ENCODE peak calls at places on chromosomes 1 and 21, in nine cellular contexts. Q, G, X, D, A, J, W, S and I are unnamed samples.

GRCh38 chr1:113217447-113218208 is 144.6 kb downstream of the LRIG2 start:
- DNase-seq in Q (no peak), G (peak), X (no peak), D (no peak), A (no peak), J (peak), W (no peak), S (no peak), I (no peak)

GRCh38 chr1:32179193-32179442 is 357 bp upstream of the TXLNA start:
- DNase-seq in Q (no peak), G (no peak), X (no peak), D (no peak), A (no peak), J (no peak), W (no peak), S (no peak), I (no peak)

GRCh38 chr1:10733967-10734366 is 62.5 kb downstream of the CASZ1 start:
- DNase-seq in Q (no peak), G (no peak), X (no peak), D (no peak), A (no peak), J (no peak), W (no peak), S (no peak), I (no peak)

GRCh38 chr1:204465469-204466415 is 28.9 kb downstream of the PIK3C2B start:
- DNase-seq in Q (no peak), G (no peak), X (no peak), D (no peak), A (no peak), J (no peak), W (no peak), S (no peak), I (peak)

GRCh38 chr1:113874017-113874879 is 2.7 kb upstream of the PTPN22 start:
- DNase-seq in Q (no peak), G (peak), X (no peak), D (no peak), A (peak), J (no peak), W (peak), S (no peak), I (no peak)

GRCh38 chr1:158154501-158154900 is 26.2 kb upstream of the CD1D start:
- DNase-seq in Q (no peak), G (no peak), X (no peak), D (no peak), A (no peak), J (no peak), W (no peak), S (no peak), I (no peak)

GRCh38 chr1:151512801-151513625 is 1.8 kb downstream of the CGN start:
- DNase-seq in Q (no peak), G (peak), X (peak), D (peak), A (no peak), J (no peak), W (no peak), S (no peak), I (no peak)

GRCh38 chr1:24094554-24094953 is 17.4 kb downstream of the MYOM3 start:
- DNase-seq in Q (no peak), G (no peak), X (no peak), D (no peak), A (no peak), J (no peak), W (no peak), S (no peak), I (no peak)

GRCh38 chr21:31203371-31204054 is 140.5 kb downstream of the TIAM1 start:
- DNase-seq in Q (no peak), G (no peak), X (no peak), D (no peak), A (peak), J (no peak), W (peak), S (no peak), I (no peak)

GRCh38 chr21:35927262-35927661 is 133.1 kb downstream of the SETD4 start:
- DNase-seq in Q (no peak), G (no peak), X (no peak), D (no peak), A (no peak), J (no peak), W (no peak), S (no peak), I (no peak)

GRCh38 chr1:155022927-155023236 is 10.7 kb downstream of the DCST2 start:
- DNase-seq in Q (no peak), G (peak), X (no peak), D (no peak), A (no peak), J (no peak), W (no peak), S (no peak), I (peak)

GRCh38 chr1:37931148-37931492 is 15.7 kb downstream of the INPP5B start:
- DNase-seq in Q (no peak), G (no peak), X (no peak), D (no peak), A (no peak), J (no peak), W (no peak), S (no peak), I (peak)

GRCh38 chr21:38181101-38181500 is 75.7 kb upstream of the KCNJ15 start:
- DNase-seq in Q (no peak), G (no peak), X (no peak), D (no peak), A (no peak), J (no peak), W (no peak), S (no peak), I (no peak)

GRCh38 chr1:206771353-206771722 is 765 bp downstream of the IL19 start:
- DNase-seq in Q (no peak), G (no peak), X (no peak), D (no peak), A (no peak), J (no peak), W (no peak), S (no peak), I (no peak)

GRCh38 chr21:43869486-43870325 is 4.7 kb downstream of the AGPAT3 start:
- DNase-seq in Q (no peak), G (no peak), X (no peak), D (no peak), A (no peak), J (no peak), W (no peak), S (no peak), I (no peak)

GRCh38 chr1:1591452-1591851 is 8.5 kb downstream of the FNDC10 start:
- DNase-seq in Q (no peak), G (no peak), X (no peak), D (no peak), A (no peak), J (no peak), W (peak), S (no peak), I (no peak)

GRCh38 chr1:197919523-197920301 is 2.5 kb downstream of the LHX9 start:
- DNase-seq in Q (no peak), G (no peak), X (no peak), D (no peak), A (no peak), J (no peak), W (no peak), S (peak), I (no peak)

GRCh38 chr21:26811031-26811430 is 34.2 kb downstream of the ADAMTS1 start:
- DNase-seq in Q (no peak), G (no peak), X (no peak), D (no peak), A (no peak), J (no peak), W (peak), S (no peak), I (no peak)

GRCh38 chr1:153795934-153796785 is 21.0 kb downstream of the SLC27A3 start:
- DNase-seq in Q (no peak), G (no peak), X (no peak), D (no peak), A (no peak), J (peak), W (no peak), S (no peak), I (no peak)

GRCh38 chr1:183416850-183417690 is 1.1 kb downstream of the NMNAT2 start:
- DNase-seq in Q (peak), G (peak), X (peak), D (peak), A (no peak), J (peak), W (peak), S (no peak), I (peak)

GRCh38 chr1:200139661-200140250 is 112.2 kb downstream of the NR5A2 start:
- DNase-seq in Q (no peak), G (no peak), X (no peak), D (no peak), A (peak), J (no peak), W (peak), S (no peak), I (no peak)

GRCh38 chr1:32246888-32247273 is at the start of gene FAM167B:
- DNase-seq in Q (peak), G (no peak), X (peak), D (no peak), A (no peak), J (peak), W (peak), S (peak), I (peak)

GRCh38 chr1:114152211-114153050 is 1.2 kb downstream of the SYT6 start:
- DNase-seq in Q (no peak), G (peak), X (no peak), D (peak), A (no peak), J (peak), W (peak), S (no peak), I (peak)

GRCh38 chr1:46718340-46718726 is 581 bp downstream of the EFCAB14 start:
- DNase-seq in Q (no peak), G (no peak), X (no peak), D (no peak), A (no peak), J (no peak), W (no peak), S (no peak), I (no peak)

GRCh38 chr1:230149751-230150584 is 82.9 kb downstream of the GALNT2 start:
- DNase-seq in Q (no peak), G (no peak), X (no peak), D (no peak), A (no peak), J (no peak), W (peak), S (no peak), I (no peak)

GRCh38 chr21:26843912-26844257 is 1.3 kb downstream of the ADAMTS1 start:
- DNase-seq in Q (no peak), G (no peak), X (no peak), D (no peak), A (no peak), J (no peak), W (peak), S (no peak), I (no peak)

GRCh38 chr1:248841702-248842395 is 3.8 kb downstream of the ZNF672 start:
- DNase-seq in Q (no peak), G (peak), X (no peak), D (no peak), A (no peak), J (no peak), W (peak), S (peak), I (no peak)

GRCh38 chr1:28887835-28888682 is 26.3 kb upstream of the EPB41 start:
- DNase-seq in Q (peak), G (peak), X (peak), D (no peak), A (no peak), J (peak), W (no peak), S (peak), I (peak)

GRCh38 chr1:156356262-156356874 is 12.6 kb upstream of the RHBG start:
- DNase-seq in Q (no peak), G (no peak), X (no peak), D (no peak), A (no peak), J (no peak), W (no peak), S (no peak), I (no peak)

GRCh38 chr1:53508991-53509663 is 49.9 kb downstream of the DMRTB1 start:
- DNase-seq in Q (peak), G (no peak), X (no peak), D (no peak), A (no peak), J (no peak), W (peak), S (no peak), I (peak)

GRCh38 chr1:45620588-45621500 is 3.0 kb downstream of the CCDC17 start:
- DNase-seq in Q (no peak), G (no peak), X (no peak), D (no peak), A (no peak), J (no peak), W (no peak), S (no peak), I (no peak)

GRCh38 chr1:234302334-234302962 is 70.8 kb upstream of the COA6 start:
- DNase-seq in Q (no peak), G (no peak), X (no peak), D (no peak), A (no peak), J (no peak), W (no peak), S (no peak), I (no peak)

GRCh38 chr1:41656088-41656487 is 171.6 kb upstream of the EDN2 start:
- DNase-seq in Q (no peak), G (no peak), X (no peak), D (no peak), A (no peak), J (no peak), W (no peak), S (peak), I (no peak)

GRCh38 chr1:17082761-17083160 is 28.9 kb upstream of the SDHB start:
- DNase-seq in Q (no peak), G (no peak), X (no peak), D (no peak), A (no peak), J (no peak), W (no peak), S (no peak), I (no peak)

GRCh38 chr1:186244825-186245224 is 130.2 kb downstream of the TPR start:
- DNase-seq in Q (no peak), G (no peak), X (no peak), D (no peak), A (no peak), J (no peak), W (no peak), S (no peak), I (no peak)

GRCh38 chr1:203424861-203425667 is 50.5 kb upstream of the PRELP start:
- DNase-seq in Q (no peak), G (no peak), X (no peak), D (no peak), A (no peak), J (no peak), W (peak), S (no peak), I (no peak)

GRCh38 chr1:110309768-110310167 is 29.4 kb upstream of the RBM15 start:
- DNase-seq in Q (no peak), G (no peak), X (no peak), D (no peak), A (no peak), J (no peak), W (peak), S (no peak), I (no peak)
- H3K27ac ChIP-seq in Q (no peak), G (no peak), X (no peak), D (no peak), A (no peak), J (no peak), W (no peak), S (no peak), I (no peak)

DNA sequence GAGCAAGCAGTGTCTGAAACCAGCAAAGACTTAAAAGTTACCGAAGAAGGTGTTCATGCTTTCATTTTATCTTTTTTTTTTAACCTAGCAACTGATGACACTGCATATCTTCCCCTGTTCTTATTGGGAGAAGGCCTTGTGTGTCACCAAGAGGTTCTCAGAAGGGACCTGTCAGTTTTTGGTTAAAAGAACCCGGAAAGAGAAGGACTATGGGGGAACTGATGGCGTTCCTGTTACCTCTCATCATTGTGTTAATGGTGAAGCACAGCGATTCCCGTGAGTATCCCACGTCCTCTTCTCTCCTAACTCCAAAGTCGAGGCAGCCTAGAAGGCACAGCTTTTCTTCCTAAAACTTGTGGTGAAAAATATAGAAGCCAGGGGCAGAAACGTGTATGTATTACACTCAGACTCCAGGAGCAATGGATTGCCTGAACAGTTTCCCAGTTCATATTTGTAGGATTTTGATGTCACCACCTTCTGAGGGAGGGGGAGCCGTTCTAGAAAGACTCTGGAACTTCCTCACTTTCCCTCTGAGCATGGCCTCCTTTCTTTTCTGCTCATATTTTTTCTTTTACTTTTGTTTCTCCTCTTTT is at the start of gene MR1:
- DNase-seq in Q (peak), G (peak), X (no peak), D (peak), A (peak), J (peak), W (peak), S (no peak), I (no peak)
- TF ChIP-seq POLR2A in Q (peak), G (peak), X (peak), D (peak), A (no peak), J (peak), W (no peak), S (peak), I (no peak)

GRCh38 chr1:63670164-63670563 is 77.0 kb downstream of the PGM1 start:
- DNase-seq in Q (no peak), G (no peak), X (no peak), D (no peak), A (no peak), J (no peak), W (no peak), S (no peak), I (no peak)
- H3K27ac ChIP-seq in Q (no peak), G (peak), X (no peak), D (no peak), A (no peak), J (no peak), W (no peak), S (peak), I (no peak)

GRCh38 chr1:227318003-227318851 is at the start of gene CDC42BPA:
- DNase-seq in Q (peak), G (peak), X (peak), D (peak), A (peak), J (peak), W (peak), S (peak), I (peak)
- TF ChIP-seq POLR2A in Q (no peak), G (peak), X (peak), D (peak), A (peak), J (peak), W (no peak), S (no peak), I (peak)

GRCh38 chr1:223036479-223036845 is 106.6 kb downstream of the TLR5 start:
- DNase-seq in Q (no peak), G (no peak), X (no peak), D (no peak), A (no peak), J (no peak), W (no peak), S (no peak), I (no peak)

GRCh38 chr1:223041481-223041880 is 101.6 kb downstream of the TLR5 start:
- DNase-seq in Q (no peak), G (no peak), X (no peak), D (no peak), A (no peak), J (no peak), W (no peak), S (no peak), I (no peak)

GRCh38 chr1:223037845-223038244 is 105.2 kb downstream of the TLR5 start:
- DNase-seq in Q (no peak), G (no peak), X (no peak), D (no peak), A (no peak), J (no peak), W (no peak), S (no peak), I (no peak)

GRCh38 chr1:223038288-223039006 is 104.6 kb downstream of the TLR5 start:
- DNase-seq in Q (no peak), G (no peak), X (no peak), D (no peak), A (no peak), J (no peak), W (no peak), S (no peak), I (no peak)

GRCh38 chr1:223039990-223040389 is 103.1 kb downstream of the TLR5 start:
- DNase-seq in Q (no peak), G (no peak), X (peak), D (no peak), A (no peak), J (no peak), W (no peak), S (no peak), I (no peak)
- H3K27ac ChIP-seq in Q (no peak), G (no peak), X (no peak), D (no peak), A (no peak), J (no peak), W (no peak), S (no peak), I (no peak)

GRCh38 chr1:86502721-86503430 is 34.1 kb downstream of the CLCA1 start:
- DNase-seq in Q (peak), G (peak), X (no peak), D (peak), A (no peak), J (peak), W (no peak), S (no peak), I (peak)
- TF ChIP-seq POLR2A in Q (no peak), G (no peak), X (no peak), D (no peak), A (no peak), J (no peak), W (no peak), S (no peak), I (no peak)

DNA sequence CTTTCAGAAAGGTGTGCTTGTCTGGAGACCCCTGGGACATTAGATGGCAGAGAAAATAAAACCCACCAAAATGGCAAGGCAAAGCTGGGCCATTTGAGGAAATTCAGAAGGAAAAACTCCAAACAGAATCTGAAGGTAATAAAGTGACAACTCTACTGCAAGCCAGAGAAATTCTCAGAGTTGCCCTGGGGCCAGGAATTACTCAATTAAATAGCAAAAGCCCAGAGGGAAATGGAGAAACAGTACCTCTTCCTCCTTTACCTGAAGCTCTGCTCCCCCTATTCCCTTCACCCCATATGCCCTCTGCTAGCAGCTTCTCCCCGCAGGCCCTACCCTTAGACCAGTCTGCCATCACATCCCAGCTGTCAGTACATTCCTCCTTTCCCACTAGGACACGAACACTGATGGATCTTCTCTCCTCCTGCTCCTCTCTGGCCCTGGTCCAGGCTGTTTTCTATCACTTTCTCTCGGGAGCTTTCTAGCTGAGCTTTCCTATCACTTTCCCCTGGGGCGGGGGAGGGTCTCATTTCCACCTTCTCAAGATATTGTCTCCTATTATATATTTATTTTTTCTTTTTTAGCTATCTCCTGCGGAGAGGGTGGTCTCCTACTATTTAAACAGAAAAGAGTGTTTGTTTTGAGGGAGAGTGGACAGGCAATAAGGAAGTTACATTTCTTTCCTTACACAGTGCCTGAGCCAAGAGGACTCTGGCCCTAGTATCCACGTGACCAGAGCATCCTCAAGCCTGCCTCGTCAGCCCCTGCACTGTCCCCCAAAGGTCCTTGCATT is 47.7 kb upstream of the RBM15 start:
- DNase-seq in Q (no peak), G (no peak), X (no peak), D (no peak), A (no peak), J (no peak), W (no peak), S (no peak), I (no peak)
- H3K27ac ChIP-seq in Q (no peak), G (no peak), X (no peak), D (no peak), A (no peak), J (no peak), W (no peak), S (no peak), I (no peak)